ENCODE peak calls at places on chromosomes 3 and 15, in seven cellular contexts. One of them, this sample, is unnamed.

GRCh38 chr15:36936652-36937051 is 163.7 kb downstream of the MEIS2 start:
- DNase-seq in AG04450: no peak
- DNase-seq in CD4-positive, alpha-beta memory T cell: no peak
- DNase-seq in CD8-positive, alpha-beta T cell: no peak
- DNase-seq in osteoblast: no peak
- DNase-seq in cardiac muscle cell: no peak
- DNase-seq in tibial nerve: no peak
- DNase-seq in this sample: no peak

GRCh38 chr3:60294181-60294580 is 957.1 kb downstream of the FHIT start:
- DNase-seq in cardiac muscle cell: no peak
- DNase-seq in CD4-positive, alpha-beta memory T cell: no peak
- DNase-seq in CD8-positive, alpha-beta T cell: no peak
- DNase-seq in AG04450: peak
- DNase-seq in tibial nerve: no peak
- DNase-seq in osteoblast: no peak
- DNase-seq in this sample: no peak

GRCh38 chr3:30343861-30344260 is 262.5 kb upstream of the TGFBR2 start:
- DNase-seq in osteoblast: no peak
- DNase-seq in AG04450: no peak
- DNase-seq in CD8-positive, alpha-beta T cell: no peak
- DNase-seq in CD4-positive, alpha-beta memory T cell: no peak
- DNase-seq in cardiac muscle cell: no peak
- DNase-seq in tibial nerve: no peak
- DNase-seq in this sample: no peak

GRCh38 chr3:113097821-113098516 is 107.2 kb downstream of the GTPBP8 start:
- DNase-seq in CD4-positive, alpha-beta memory T cell: no peak
- DNase-seq in AG04450: peak
- DNase-seq in cardiac muscle cell: no peak
- DNase-seq in tibial nerve: no peak
- DNase-seq in CD8-positive, alpha-beta T cell: no peak
- DNase-seq in osteoblast: no peak
- DNase-seq in this sample: no peak

GRCh38 chr15:77531191-77532000 is 101.3 kb downstream of the LINGO1 start:
- DNase-seq in AG04450: no peak
- DNase-seq in osteoblast: no peak
- DNase-seq in tibial nerve: no peak
- DNase-seq in CD8-positive, alpha-beta T cell: no peak
- DNase-seq in cardiac muscle cell: no peak
- DNase-seq in CD4-positive, alpha-beta memory T cell: no peak
- DNase-seq in this sample: peak

GRCh38 chr15:42832577-42832976 is 88.0 kb downstream of the TTBK2 start:
- DNase-seq in cardiac muscle cell: no peak
- DNase-seq in CD4-positive, alpha-beta memory T cell: no peak
- DNase-seq in tibial nerve: no peak
- DNase-seq in CD8-positive, alpha-beta T cell: no peak
- DNase-seq in AG04450: peak
- DNase-seq in osteoblast: peak
- DNase-seq in this sample: no peak

GRCh38 chr3:190130700-190131099 is 10.0 kb upstream of the P3H2 start:
- DNase-seq in cardiac muscle cell: no peak
- DNase-seq in tibial nerve: no peak
- DNase-seq in CD4-positive, alpha-beta memory T cell: no peak
- DNase-seq in CD8-positive, alpha-beta T cell: no peak
- DNase-seq in AG04450: no peak
- DNase-seq in osteoblast: peak
- DNase-seq in this sample: no peak

GRCh38 chr3:184574552-184575430 is 13.2 kb downstream of the EPHB3 start:
- DNase-seq in cardiac muscle cell: peak
- DNase-seq in osteoblast: no peak
- DNase-seq in AG04450: no peak
- DNase-seq in CD8-positive, alpha-beta T cell: no peak
- DNase-seq in CD4-positive, alpha-beta memory T cell: no peak
- DNase-seq in tibial nerve: no peak
- DNase-seq in this sample: no peak

GRCh38 chr15:67085818-67086649 is 20.6 kb downstream of the SMAD3 start:
- DNase-seq in tibial nerve: no peak
- DNase-seq in CD8-positive, alpha-beta T cell: no peak
- DNase-seq in osteoblast: peak
- DNase-seq in CD4-positive, alpha-beta memory T cell: peak
- DNase-seq in cardiac muscle cell: no peak
- DNase-seq in AG04450: peak
- DNase-seq in this sample: no peak

GRCh38 chr3:132135628-132136333 is 101.0 kb upstream of the CPNE4 start:
- DNase-seq in AG04450: peak
- DNase-seq in tibial nerve: no peak
- DNase-seq in CD4-positive, alpha-beta memory T cell: no peak
- DNase-seq in osteoblast: peak
- DNase-seq in CD8-positive, alpha-beta T cell: no peak
- DNase-seq in cardiac muscle cell: no peak
- DNase-seq in this sample: no peak

DNA sequence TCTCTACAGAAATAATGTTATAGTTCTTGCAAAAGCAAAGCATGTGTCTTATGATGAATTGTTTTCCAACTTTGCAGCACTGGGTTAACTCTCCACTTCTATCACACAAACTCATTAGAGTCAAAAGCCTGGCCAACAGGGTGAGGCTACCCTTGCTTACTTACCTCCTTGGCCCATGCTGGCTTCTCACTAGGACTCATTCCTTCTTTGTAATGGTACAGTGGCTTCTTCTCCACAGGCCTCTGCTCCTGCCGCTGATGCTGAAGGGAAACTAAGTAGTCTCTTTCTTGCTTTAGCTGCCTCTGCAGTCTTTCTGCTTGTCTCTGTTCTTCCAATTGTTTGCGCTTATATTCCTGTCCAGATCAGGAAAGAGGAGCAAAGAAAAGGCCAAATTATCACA is 111.5 kb upstream of the SLC2A2 start:
- DNase-seq in osteoblast: no peak
- DNase-seq in cardiac muscle cell: no peak
- DNase-seq in AG04450: no peak
- DNase-seq in tibial nerve: no peak
- DNase-seq in CD4-positive, alpha-beta memory T cell: no peak
- DNase-seq in CD8-positive, alpha-beta T cell: no peak
- DNase-seq in this sample: no peak
- H3K4me3 ChIP-seq in osteoblast: no peak
- H3K4me3 ChIP-seq in cardiac muscle cell: no peak
- H3K4me3 ChIP-seq in AG04450: no peak
- H3K4me3 ChIP-seq in tibial nerve: no peak
- H3K4me3 ChIP-seq in CD4-positive, alpha-beta memory T cell: no peak
- H3K4me3 ChIP-seq in CD8-positive, alpha-beta T cell: no peak
- H3K4me3 ChIP-seq in this sample: no peak

DNA sequence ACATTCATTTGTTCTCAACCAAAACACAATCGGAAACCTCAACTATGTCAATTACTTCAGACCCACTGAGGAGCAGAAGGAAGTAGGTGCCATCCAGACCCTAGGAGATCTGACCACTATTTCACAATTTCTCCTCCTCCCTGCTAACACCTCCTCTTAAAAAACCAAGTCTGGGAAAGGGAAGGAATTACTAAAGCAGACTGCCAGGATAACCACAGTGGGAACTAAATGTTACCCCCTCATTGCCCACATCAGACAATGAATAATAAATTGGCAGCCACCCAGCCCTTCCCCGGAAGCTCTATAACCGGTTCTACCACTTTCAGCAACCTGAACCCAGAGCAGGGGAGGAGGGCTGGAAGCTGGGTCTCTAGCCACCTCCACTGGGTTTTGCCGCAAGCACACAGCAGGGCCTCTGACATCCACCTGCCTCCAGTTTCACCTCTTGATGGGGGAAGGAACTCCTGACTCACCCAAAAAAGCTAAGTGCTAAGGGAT is 17.6 kb downstream of the C15orf62 start:
- DNase-seq in cardiac muscle cell: no peak
- DNase-seq in tibial nerve: no peak
- DNase-seq in osteoblast: no peak
- DNase-seq in CD8-positive, alpha-beta T cell: no peak
- DNase-seq in AG04450: no peak
- DNase-seq in CD4-positive, alpha-beta memory T cell: peak
- DNase-seq in this sample: no peak
- H3K4me3 ChIP-seq in cardiac muscle cell: no peak
- H3K4me3 ChIP-seq in tibial nerve: no peak
- H3K4me3 ChIP-seq in osteoblast: no peak
- H3K4me3 ChIP-seq in CD8-positive, alpha-beta T cell: no peak
- H3K4me3 ChIP-seq in AG04450: no peak
- H3K4me3 ChIP-seq in CD4-positive, alpha-beta memory T cell: no peak
- H3K4me3 ChIP-seq in this sample: no peak

DNA sequence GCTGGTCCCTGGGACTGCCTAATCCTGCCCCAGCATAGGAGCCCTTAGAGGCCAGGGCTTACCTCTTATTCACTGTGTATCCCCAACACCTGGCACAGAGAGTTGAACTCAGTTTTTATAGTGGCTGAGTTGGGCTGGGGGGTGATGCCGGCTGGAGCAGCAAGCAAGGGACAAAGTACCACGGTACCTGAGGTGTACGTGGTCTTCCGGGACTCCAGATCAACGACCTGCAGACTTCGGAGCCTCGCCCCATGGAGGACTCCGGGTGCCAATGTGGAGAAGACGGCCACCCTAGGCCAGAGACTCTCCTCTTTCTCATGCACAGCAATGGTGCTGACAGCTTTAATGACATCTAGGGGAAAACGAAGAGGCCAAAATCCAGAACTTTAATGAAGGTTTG is 8.1 kb downstream of the WDR73 start:
- DNase-seq in cardiac muscle cell: no peak
- DNase-seq in osteoblast: no peak
- DNase-seq in tibial nerve: no peak
- DNase-seq in AG04450: no peak
- DNase-seq in CD4-positive, alpha-beta memory T cell: no peak
- DNase-seq in CD8-positive, alpha-beta T cell: no peak
- DNase-seq in this sample: no peak
- H3K4me3 ChIP-seq in cardiac muscle cell: no peak
- H3K4me3 ChIP-seq in osteoblast: no peak
- H3K4me3 ChIP-seq in tibial nerve: no peak
- H3K4me3 ChIP-seq in AG04450: no peak
- H3K4me3 ChIP-seq in CD4-positive, alpha-beta memory T cell: no peak
- H3K4me3 ChIP-seq in CD8-positive, alpha-beta T cell: no peak
- H3K4me3 ChIP-seq in this sample: no peak

DNA sequence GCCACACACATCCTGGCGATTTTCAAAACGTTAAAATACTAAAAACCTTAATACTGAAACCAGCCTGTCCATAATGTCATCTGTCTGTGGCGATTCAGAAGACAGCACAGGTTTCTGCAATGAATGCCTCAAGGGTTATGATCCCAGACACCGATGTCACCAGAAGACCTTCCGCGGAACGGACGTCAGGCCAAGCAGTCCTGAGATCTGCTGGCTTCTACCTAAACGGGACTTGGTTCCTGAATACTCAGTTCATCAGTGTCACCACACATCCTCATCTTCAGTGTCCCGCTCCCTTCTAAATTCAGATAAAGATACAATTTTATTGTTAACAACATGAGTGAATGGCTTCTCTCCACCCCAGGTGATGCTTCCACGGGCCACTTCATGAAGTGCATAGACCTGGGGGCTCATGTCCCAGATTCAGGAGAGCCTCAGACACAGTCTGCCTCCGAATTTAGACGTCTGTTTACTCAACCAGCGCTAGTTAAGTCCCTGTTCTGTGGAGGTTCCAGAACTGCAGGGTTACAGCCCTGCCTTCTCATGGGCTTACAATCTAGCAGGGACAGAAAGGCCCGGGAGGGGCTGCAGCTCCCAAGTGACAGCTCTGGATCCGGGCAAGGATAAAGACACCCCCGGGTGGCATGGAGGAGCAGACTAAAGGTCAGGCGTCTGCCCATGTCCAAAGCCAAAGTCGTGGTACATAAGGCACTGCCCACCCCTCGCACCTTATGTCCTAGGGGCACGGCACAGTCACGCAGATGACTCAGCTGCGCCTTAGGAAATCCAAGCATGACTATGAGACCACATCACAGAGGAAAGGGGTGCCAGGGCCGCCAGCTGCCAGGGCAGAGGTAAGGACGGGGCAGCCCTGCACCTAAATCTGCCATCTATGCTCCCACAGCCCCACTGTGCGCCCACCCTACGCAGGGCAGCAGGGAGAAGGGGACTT is 75.9 kb downstream of the VGLL4 start:
- DNase-seq in CD4-positive, alpha-beta memory T cell: no peak
- DNase-seq in cardiac muscle cell: no peak
- DNase-seq in osteoblast: peak
- DNase-seq in CD8-positive, alpha-beta T cell: no peak
- DNase-seq in AG04450: no peak
- DNase-seq in tibial nerve: no peak
- DNase-seq in this sample: peak
- H3K4me3 ChIP-seq in CD4-positive, alpha-beta memory T cell: no peak
- H3K4me3 ChIP-seq in cardiac muscle cell: no peak
- H3K4me3 ChIP-seq in osteoblast: peak
- H3K4me3 ChIP-seq in CD8-positive, alpha-beta T cell: no peak
- H3K4me3 ChIP-seq in AG04450: peak
- H3K4me3 ChIP-seq in tibial nerve: no peak
- H3K4me3 ChIP-seq in this sample: no peak

GRCh38 chr3:152276688-152277087 is 8.0 kb downstream of the MBNL1 start:
- DNase-seq in cardiac muscle cell: no peak
- DNase-seq in tibial nerve: no peak
- DNase-seq in AG04450: no peak
- DNase-seq in CD4-positive, alpha-beta memory T cell: no peak
- DNase-seq in osteoblast: no peak
- DNase-seq in CD8-positive, alpha-beta T cell: no peak
- DNase-seq in this sample: no peak
- H3K4me3 ChIP-seq in cardiac muscle cell: no peak
- H3K4me3 ChIP-seq in tibial nerve: no peak
- H3K4me3 ChIP-seq in AG04450: no peak
- H3K4me3 ChIP-seq in CD4-positive, alpha-beta memory T cell: no peak
- H3K4me3 ChIP-seq in osteoblast: no peak
- H3K4me3 ChIP-seq in CD8-positive, alpha-beta T cell: peak
- H3K4me3 ChIP-seq in this sample: no peak

GRCh38 chr15:60480149-60480548 is 1.2 kb upstream of the ICE2 start:
- DNase-seq in CD8-positive, alpha-beta T cell: no peak
- DNase-seq in tibial nerve: no peak
- DNase-seq in CD4-positive, alpha-beta memory T cell: no peak
- DNase-seq in osteoblast: no peak
- DNase-seq in cardiac muscle cell: no peak
- DNase-seq in AG04450: no peak
- DNase-seq in this sample: no peak
- H3K4me3 ChIP-seq in CD8-positive, alpha-beta T cell: peak
- H3K4me3 ChIP-seq in tibial nerve: no peak
- H3K4me3 ChIP-seq in CD4-positive, alpha-beta memory T cell: no peak
- H3K4me3 ChIP-seq in osteoblast: no peak
- H3K4me3 ChIP-seq in cardiac muscle cell: no peak
- H3K4me3 ChIP-seq in AG04450: no peak
- H3K4me3 ChIP-seq in this sample: no peak

DNA sequence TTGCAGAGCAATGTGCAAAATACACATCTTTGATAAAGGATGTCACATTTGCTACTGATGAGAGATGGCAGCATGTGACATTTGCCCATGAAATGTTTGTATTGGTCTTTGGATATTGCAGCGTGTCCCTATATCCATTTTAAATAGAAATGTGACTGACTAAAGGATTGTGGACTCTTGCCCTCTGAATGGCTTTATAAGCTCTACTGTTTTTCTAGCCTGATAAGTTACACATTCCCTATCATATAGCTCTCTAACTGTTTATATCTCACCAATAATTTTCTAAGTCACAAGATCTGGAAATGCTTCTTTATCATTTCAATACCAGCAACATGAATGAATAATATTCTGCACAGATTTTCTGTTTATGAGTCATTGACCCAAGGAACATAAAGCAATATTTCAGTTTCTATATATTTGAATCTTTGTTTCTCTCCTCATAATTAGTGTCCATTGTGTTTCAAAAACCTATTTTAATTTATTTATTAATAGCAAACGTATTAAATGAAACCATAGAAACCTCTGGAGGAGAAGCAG is 95.8 kb upstream of the THRB start:
- DNase-seq in CD8-positive, alpha-beta T cell: no peak
- DNase-seq in CD4-positive, alpha-beta memory T cell: no peak
- DNase-seq in tibial nerve: no peak
- DNase-seq in cardiac muscle cell: no peak
- DNase-seq in osteoblast: no peak
- DNase-seq in AG04450: no peak
- DNase-seq in this sample: no peak
- H3K4me3 ChIP-seq in CD8-positive, alpha-beta T cell: no peak
- H3K4me3 ChIP-seq in CD4-positive, alpha-beta memory T cell: no peak
- H3K4me3 ChIP-seq in tibial nerve: no peak
- H3K4me3 ChIP-seq in cardiac muscle cell: no peak
- H3K4me3 ChIP-seq in osteoblast: no peak
- H3K4me3 ChIP-seq in AG04450: no peak
- H3K4me3 ChIP-seq in this sample: no peak